ENCODE peak calls at places on chromosome 2, in eight cellular contexts. Q, X, P, J, W, F, O and E are unnamed samples.

GRCh38 chr2:230643576-230644291 is 68.9 kb upstream of the CAB39 start:
- DNase-seq in F (peak), O (peak), J (peak), P (no peak), X (peak), Q (no peak), W (no peak), E (no peak)

GRCh38 chr2:219215871-219216536 is 2.8 kb downstream of the ABCB6 start:
- DNase-seq in J (no peak), Q (no peak), W (no peak), O (no peak), F (no peak), P (no peak), X (no peak), E (no peak)

GRCh38 chr2:95670686-95671085 is 78.9 kb downstream of the TRIM43 start:
- DNase-seq in F (no peak), O (no peak), P (no peak), Q (no peak), W (no peak), J (no peak), X (no peak), E (no peak)

GRCh38 chr2:147297820-147298219 is 547.0 kb upstream of the ACVR2A start:
- DNase-seq in P (no peak), F (no peak), Q (peak), W (no peak), J (peak), O (peak), X (peak), E (no peak)

GRCh38 chr2:228446732-228447131 is 265.2 kb upstream of the SPHKAP start:
- DNase-seq in J (no peak), P (no peak), X (no peak), Q (no peak), O (no peak), F (no peak), W (peak), E (peak)

GRCh38 chr2:38750793-38751042 is 443 bp downstream of the SRSF7 start:
- DNase-seq in J (peak), W (no peak), P (peak), O (peak), F (peak), X (peak), Q (peak), E (no peak)

GRCh38 chr2:96594701-96595152 is 43.4 kb downstream of the KANSL3 start:
- DNase-seq in J (peak), Q (no peak), F (no peak), O (no peak), P (no peak), W (no peak), X (no peak), E (no peak)

GRCh38 chr2:55869637-55870325 is 53.8 kb downstream of the EFEMP1 start:
- DNase-seq in J (no peak), Q (no peak), O (no peak), W (no peak), F (no peak), X (no peak), P (no peak), E (no peak)

GRCh38 chr2:20868377-20868776 is 45.5 kb upstream of the LDAH start:
- DNase-seq in P (no peak), Q (peak), X (peak), W (no peak), O (peak), J (peak), F (no peak), E (no peak)

GRCh38 chr2:63719052-63719451 is 122.6 kb upstream of the UGP2 start:
- DNase-seq in Q (no peak), O (no peak), J (no peak), P (no peak), F (no peak), X (no peak), W (no peak), E (no peak)